ENCODE peak calls at places on chromosomes 12 and 14, in nine cellular contexts. D is DMS79 treated with DMSO at 0.1 percent for 48 hours; Q is CD4-positive, alpha-beta T cell; J is NCI-H226; A is LoVo; T is Caki2; B is NCI-H460; P is central memory CD8-positive, alpha-beta T cell; G is RWPE1. L is an unnamed sample.

GRCh38 chr12:92927055-92927435 is 2.0 kb downstream of the EEA1 start:
- DNase-seq in J (peak; percentile 44), G (no peak), T (no peak), A (no peak), P (no peak), D (no peak), Q (no peak), B (peak; percentile 17), L (peak; percentile 22)

GRCh38 chr12:67909091-67909531 is 80.1 kb upstream of the IFNG-AS1 start:
- DNase-seq in Q (no peak), G (peak; percentile 13), A (peak; percentile 23), T (peak; percentile 92), B (no peak), P (no peak), J (peak; percentile 82), D (no peak), L (peak; percentile 92)

GRCh38 chr14:59582161-59582560 is 5.5 kb upstream of the CCDC175 start:
- DNase-seq in J (no peak), T (no peak), A (no peak), D (no peak), B (no peak), P (no peak), G (no peak), Q (no peak), L (no peak)

GRCh38 chr12:24928131-24928530 is 20.8 kb downstream of the BCAT1 start:
- DNase-seq in B (no peak), T (no peak), G (no peak), Q (no peak), J (no peak), P (no peak), A (no peak), D (no peak), L (no peak)

GRCh38 chr14:103109789-103110415 is 13.4 kb upstream of the TNFAIP2 start:
- DNase-seq in D (no peak), G (no peak), Q (no peak), P (no peak), T (peak; percentile 93), A (no peak), B (peak; percentile 83), J (peak; percentile 98), L (peak; percentile 89)

GRCh38 chr12:27549231-27549800 is 25.3 kb downstream of the PPFIBP1 start:
- DNase-seq in A (peak; percentile 71), G (peak; percentile 69), B (peak; percentile 83), D (no peak), Q (no peak), P (no peak), J (peak; percentile 63), T (peak; percentile 74), L (peak; percentile 84)

GRCh38 chr14:73783107-73783727 is 68.4 kb upstream of the PTGR2 start:
- DNase-seq in T (no peak), B (no peak), A (no peak), P (no peak), Q (no peak), G (no peak), D (peak; percentile 90), J (no peak), L (no peak)

GRCh38 chr12:27161458-27162228 is 79.3 kb upstream of the C12orf71 start:
- DNase-seq in A (no peak), G (no peak), T (no peak), B (no peak), Q (no peak), P (no peak), D (no peak), J (no peak), L (no peak)

GRCh38 chr12:110577717-110578521 is 5.2 kb downstream of the PPTC7 start:
- DNase-seq in B (peak; percentile 49), D (no peak), G (peak; percentile 85), T (peak; percentile 67), A (peak; percentile 89), Q (no peak), P (peak; percentile 19), J (peak; percentile 70), L (peak; percentile 46)

GRCh38 chr12:9711664-9712063 is 21.2 kb downstream of the CLECL1 start:
- DNase-seq in P (no peak), Q (no peak), A (no peak), B (no peak), T (no peak), D (no peak), G (no peak), J (peak; percentile 44), L (no peak)

GRCh38 chr12:77104792-77105191 is 39.4 kb upstream of the E2F7 start:
- DNase-seq in J (peak; percentile 39), G (no peak), T (no peak), P (no peak), A (no peak), B (no peak), Q (no peak), D (no peak), L (peak; percentile 57)

GRCh38 chr12:8527250-8528130 is 13.2 kb downstream of the CLEC4E start:
- DNase-seq in P (no peak), T (no peak), B (no peak), Q (no peak), A (no peak), D (no peak), J (no peak), G (no peak), L (no peak)

GRCh38 chr12:99915251-99916082 is 69.3 kb downstream of the ANKS1B start:
- DNase-seq in G (no peak), P (no peak), J (peak; percentile 74), A (no peak), D (no peak), T (peak; percentile 96), Q (no peak), B (no peak), L (peak; percentile 87)

GRCh38 chr12:131141483-131141882 is 187.8 kb downstream of the ADGRD1 start:
- DNase-seq in B (no peak), A (no peak), J (no peak), Q (no peak), D (no peak), G (no peak), T (no peak), P (no peak), L (no peak)

GRCh38 chr12:26346748-26347147 is 151.4 kb downstream of the SSPN start:
- DNase-seq in D (no peak), B (no peak), P (no peak), G (no peak), A (no peak), J (no peak), Q (no peak), T (no peak), L (no peak)